ENCODE peak calls at places on chromosome 3, in nine cellular contexts. V is endodermal cell, O is coronary artery, M is GOT3, L is GM23248, A is ELR, S is NAMALWA, X is NCI-H2029, J is GM13976. Y is an unnamed sample.

GRCh38 chr3:122167630-122168029 is 15.8 kb upstream of the CASR start:
- DNase-seq in V (no peak), O (no peak), M (no peak), L (no peak), A (no peak), S (no peak), X (no peak), J (no peak), Y (no peak)

GRCh38 chr3:133573054-133573628 is 345 bp upstream of the CDV3 start:
- DNase-seq in V (peak), O (peak), M (no peak), L (peak), A (peak), S (peak), X (no peak), J (peak), Y (no peak)

GRCh38 chr3:39000008-39000450 is 51.7 kb downstream of the SCN11A start:
- DNase-seq in V (no peak), O (no peak), M (no peak), L (peak), A (peak), S (peak), X (peak), J (peak), Y (peak)

GRCh38 chr3:38655708-38656300 is 6.3 kb upstream of the SCN5A start:
- DNase-seq in V (peak), O (no peak), M (no peak), L (peak), A (peak), S (peak), X (peak), J (peak), Y (peak)

GRCh38 chr3:45997942-45998341 is 2.3 kb upstream of the FYCO1 start:
- DNase-seq in V (no peak), O (no peak), M (no peak), L (no peak), A (no peak), S (no peak), X (no peak), J (no peak), Y (no peak)

GRCh38 chr3:34405159-34405558 is 606.7 kb downstream of the PDCD6IP start:
- DNase-seq in V (no peak), O (no peak), M (no peak), L (no peak), A (no peak), S (no peak), X (peak), J (no peak), Y (peak)

GRCh38 chr3:62570888-62571287 is 197.5 kb upstream of the FEZF2 start:
- DNase-seq in V (no peak), O (no peak), M (no peak), L (no peak), A (no peak), S (no peak), X (no peak), J (no peak), Y (no peak)

GRCh38 chr3:128107809-128108208 is 15.8 kb downstream of the RUVBL1 start:
- DNase-seq in V (peak), O (no peak), M (no peak), L (no peak), A (no peak), S (no peak), X (peak), J (no peak), Y (no peak)

GRCh38 chr3:50519471-50520089 is 16.1 kb upstream of the CACNA2D2 start:
- DNase-seq in V (peak), O (no peak), M (no peak), L (peak), A (peak), S (peak), X (peak), J (peak), Y (peak)

GRCh38 chr3:197425485-197426131 is 127.2 kb upstream of the DLG1 start:
- DNase-seq in V (no peak), O (no peak), M (no peak), L (no peak), A (no peak), S (no peak), X (no peak), J (no peak), Y (no peak)

GRCh38 chr3:12991481-12991837 is 81.8 kb downstream of the IQSEC1 start:
- DNase-seq in V (no peak), O (no peak), M (no peak), L (peak), A (no peak), S (no peak), X (no peak), J (no peak), Y (no peak)

GRCh38 chr3:72231439-72232196 is 446.7 kb upstream of the PROK2 start:
- DNase-seq in V (no peak), O (no peak), M (no peak), L (peak), A (no peak), S (no peak), X (no peak), J (no peak), Y (no peak)

GRCh38 chr3:29758108-29759020 is 477.5 kb downstream of the RBMS3 start:
- DNase-seq in V (no peak), O (no peak), M (no peak), L (peak), A (peak), S (no peak), X (no peak), J (no peak), Y (no peak)

GRCh38 chr3:124411729-124412128 is 318.5 kb upstream of the UMPS start:
- DNase-seq in V (no peak), O (no peak), M (no peak), L (no peak), A (no peak), S (no peak), X (no peak), J (no peak), Y (no peak)

GRCh38 chr3:110017304-110017703 is 680.0 kb upstream of the DPPA4 start:
- DNase-seq in V (no peak), O (no peak), M (no peak), L (no peak), A (no peak), S (no peak), X (no peak), J (no peak), Y (no peak)

GRCh38 chr3:23480981-23481380 is 277.9 kb downstream of the UBE2E2 start:
- DNase-seq in V (no peak), O (no peak), M (no peak), L (no peak), A (no peak), S (no peak), X (no peak), J (no peak), Y (no peak)

GRCh38 chr3:194574639-194575483 is 58.4 kb downstream of the TMEM44 start:
- DNase-seq in V (no peak), O (no peak), M (peak), L (peak), A (peak), S (no peak), X (no peak), J (no peak), Y (no peak)

GRCh38 chr3:7484636-7485035 is 623.7 kb downstream of the GRM7 start:
- DNase-seq in V (no peak), O (no peak), M (no peak), L (no peak), A (no peak), S (no peak), X (no peak), J (no peak), Y (no peak)